ENCODE peak calls at places on chromosomes 2 and 18, in four cellular contexts. R is HepG2, L is K562, Q is GM12878. J is an unnamed sample. For H4K20me1, the result is how much of the 10 kb centered on the place peaks cover.

GRCh38 chr2:8290771-8291352 is 391.0 kb upstream of the ID2 start:
- DNase-seq in Q (no peak), R (no peak), L (no peak), J (no peak)

GRCh38 chr2:219612605-219613286 is 14.7 kb upstream of the SLC4A3 start:
- DNase-seq in R (no peak), Q (no peak), L (no peak), J (no peak)

GRCh38 chr2:142395294-142395693 is 264.5 kb upstream of the LRP1B start:
- DNase-seq in Q (no peak), R (no peak), L (no peak), J (no peak)

GRCh38 chr2:6283259-6283658 is 582.4 kb downstream of the CMPK2 start:
- DNase-seq in Q (no peak), R (no peak), L (no peak), J (no peak)

GRCh38 chr18:42086288-42086687 is 131.3 kb downstream of the PIK3C3 start:
- DNase-seq in L (no peak), Q (no peak), R (no peak), J (no peak)

GRCh38 chr2:70842401-70842800 is 6.8 kb upstream of the CD207 start:
- DNase-seq in Q (no peak), R (no peak), L (no peak), J (no peak)

GRCh38 chr18:59340312-59340711 is 18.8 kb downstream of the LMAN1 start:
- DNase-seq in R (no peak), L (no peak), Q (no peak), J (no peak)

GRCh38 chr2:198756166-198756565 is 701.6 kb downstream of the SATB2 start:
- DNase-seq in L (no peak), Q (no peak), R (no peak), J (no peak)

GRCh38 chr18:48667276-48668254 is 128.7 kb downstream of the CTIF start:
- DNase-seq in L (no peak), R (peak), Q (no peak), J (no peak)

GRCh38 chr18:48194787-48195186 is 214.4 kb downstream of the ZBTB7C start:
- DNase-seq in R (no peak), Q (no peak), L (no peak), J (no peak)

GRCh38 chr2:186645999-186646398 is 47.9 kb upstream of the FAM171B start:
- DNase-seq in Q (no peak), R (no peak), L (no peak), J (no peak)

GRCh38 chr18:33156906-33157470 is 283.5 kb downstream of the CCDC178 start:
- DNase-seq in R (no peak), L (no peak), Q (no peak), J (no peak)

GRCh38 chr2:6973895-6974545 is 56.8 kb downstream of the RNF144A start:
- DNase-seq in L (no peak), R (no peak), Q (no peak), J (peak)

GRCh38 chr2:173239644-173240043 is 115.0 kb upstream of the CDCA7 start:
- DNase-seq in R (no peak), L (no peak), Q (peak), J (no peak)

GRCh38 chr2:41955641-41956040 is 92.2 kb upstream of the PKDCC start:
- DNase-seq in L (no peak), Q (peak), R (no peak), J (no peak)

GRCh38 chr2:222751821-222752719 is 80.6 kb downstream of the MOGAT1 start:
- DNase-seq in L (no peak), Q (no peak), R (no peak), J (no peak)

GRCh38 chr2:235857613-235858012 is 310.6 kb downstream of the GBX2 start:
- DNase-seq in L (no peak), Q (no peak), R (no peak), J (no peak)

GRCh38 chr18:26468931-26469340 is 79.4 kb downstream of the KCTD1 start:
- DNase-seq in L (peak), R (peak), Q (no peak), J (no peak)

GRCh38 chr18:13492314-13492713 is 234.0 kb downstream of the FAM210A start:
- DNase-seq in R (no peak), Q (no peak), L (no peak), J (no peak)

GRCh38 chr2:121074322-121074932 is 210.6 kb downstream of the TFCP2L1 start:
- DNase-seq in R (no peak), Q (no peak), L (peak), J (no peak)

GRCh38 chr2:234964631-234965461 is 13.0 kb downstream of the SH3BP4 start:
- DNase-seq in Q (no peak), L (no peak), R (no peak), J (peak)

GRCh38 chr2:62478093-62478580 is 27.9 kb downstream of the TMEM17 start:
- DNase-seq in L (no peak), Q (no peak), R (peak), J (no peak)

GRCh38 chr2:96825057-96825456 is 9.0 kb downstream of the CNNM3 start:
- DNase-seq in R (no peak), L (no peak), Q (no peak), J (no peak)

GRCh38 chr2:131154071-131154531 is 49.0 kb downstream of the PLEKHB2 start:
- DNase-seq in Q (peak), L (peak), R (peak), J (peak)

GRCh38 chr2:176692518-176692917 is 423.3 kb downstream of the MTX2 start:
- DNase-seq in Q (no peak), L (no peak), R (no peak), J (no peak)

GRCh38 chr2:58871469-58872142 is 630.5 kb upstream of the FANCL start:
- DNase-seq in L (peak), R (no peak), Q (no peak), J (no peak)

GRCh38 chr2:168955321-168955720 is 54.2 kb downstream of the G6PC2 start:
- DNase-seq in Q (no peak), R (no peak), L (no peak), J (no peak)

GRCh38 chr2:6960659-6961058 is 43.4 kb downstream of the RNF144A start:
- DNase-seq in R (no peak), L (no peak), Q (no peak), J (no peak)

GRCh38 chr2:41944218-41944880 is 103.5 kb upstream of the PKDCC start:
- DNase-seq in Q (no peak), L (no peak), R (no peak), J (no peak)

GRCh38 chr2:215332876-215333600 is 21.2 kb downstream of the ATIC start:
- DNase-seq in R (no peak), Q (peak), L (no peak), J (no peak)

GRCh38 chr2:201962766-201963555 is 70.7 kb upstream of the FZD7 start:
- DNase-seq in L (no peak), R (no peak), Q (no peak), J (no peak)

GRCh38 chr18:58117685-58118403 is 73.8 kb downstream of the NEDD4L start:
- DNase-seq in Q (no peak), R (peak), L (peak), J (peak)

GRCh38 chr2:44233450-44234128 is 41.7 kb upstream of the SLC3A1 start:
- DNase-seq in Q (no peak), R (peak), L (no peak), J (no peak)

GRCh38 chr2:231524477-231525247 is 5.6 kb downstream of the NMUR1 start:
- DNase-seq in R (no peak), L (no peak), Q (no peak), J (no peak)

GRCh38 chr2:231519975-231520555 is 10.2 kb downstream of the NMUR1 start:
- DNase-seq in R (no peak), L (peak), Q (no peak), J (no peak)

GRCh38 chr2:231521443-231521842 is 8.8 kb downstream of the NMUR1 start:
- DNase-seq in Q (no peak), L (peak), R (no peak), J (no peak)

GRCh38 chr2:231523451-231524266 is 6.6 kb downstream of the NMUR1 start:
- DNase-seq in R (no peak), Q (no peak), L (no peak), J (no peak)

GRCh38 chr2:231522418-231523180 is 7.6 kb downstream of the NMUR1 start:
- DNase-seq in Q (no peak), L (no peak), R (no peak), J (no peak)
- H4K20me1 ChIP-seq in Q (under half), L (under half), R (under half), J (under half)

GRCh38 chr2:65708129-65708528 is 275.7 kb upstream of the SPRED2 start:
- DNase-seq in Q (no peak), L (no peak), R (no peak), J (no peak)
- TF ChIP-seq YY1 in Q (no peak), L (no peak), R (no peak), J (no peak)

GRCh38 chr2:47844162-47844561 is 61.2 kb downstream of the MSH6 start:
- DNase-seq in L (no peak), R (no peak), Q (no peak), J (no peak)
- H4K20me1 ChIP-seq in L (under half), R (under half), Q (under half), J (under half)

GRCh38 chr2:237540823-237541222 is 25.6 kb upstream of the PRLH start:
- DNase-seq in Q (no peak), R (no peak), L (peak), J (no peak)
- TF ChIP-seq YY1 in Q (no peak), R (no peak), L (no peak), J (no peak)

GRCh38 chr2:207539470-207539869 is 9.7 kb downstream of the CREB1 start:
- DNase-seq in R (no peak), L (no peak), Q (no peak), J (no peak)
- H4K20me1 ChIP-seq in R (under half), L (under half), Q (under half), J (under half)

DNA sequence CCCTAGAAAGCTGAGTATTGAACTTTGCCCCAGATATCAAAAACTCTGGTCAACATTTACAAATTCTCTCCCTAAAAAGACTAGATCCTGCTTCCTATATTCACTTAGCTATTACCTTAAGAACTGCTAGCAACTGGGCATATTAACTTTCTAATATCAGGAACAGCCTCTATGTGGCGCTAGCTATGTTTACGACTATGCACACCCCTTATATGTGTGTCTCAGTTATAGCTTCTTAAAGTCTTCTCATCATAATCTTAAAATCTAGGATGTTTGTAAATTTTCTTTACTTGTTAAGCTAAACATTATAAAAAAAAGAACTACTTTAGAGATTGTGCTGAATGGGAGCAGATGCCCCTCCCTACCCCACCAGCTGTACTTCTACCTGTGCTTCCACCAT is 1.7 kb upstream of the STAMBP start:
- DNase-seq in R (no peak), Q (no peak), L (peak), J (no peak)
- TF ChIP-seq YY1 in R (no peak), Q (no peak), L (no peak), J (no peak)

DNA sequence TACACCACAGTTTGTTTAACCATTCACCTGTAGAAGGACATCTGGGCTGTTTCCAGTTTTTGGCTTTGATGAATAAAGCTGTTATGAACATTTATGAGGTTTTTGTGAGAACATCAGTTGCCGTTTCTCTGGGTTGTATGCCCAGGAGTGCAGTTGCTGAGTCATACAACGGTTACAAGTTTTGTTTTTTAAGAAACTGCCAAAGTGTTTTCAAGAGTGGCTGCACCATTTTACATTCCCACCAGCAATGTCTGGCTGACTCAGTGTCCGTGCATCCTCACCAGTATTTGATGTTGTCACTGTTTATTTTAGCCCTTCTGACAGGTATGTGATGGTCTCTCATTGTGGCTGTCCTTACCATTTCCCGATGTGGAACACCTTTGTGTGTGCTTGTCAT is 48.0 kb upstream of the GPR17 start:
- DNase-seq in R (no peak), L (no peak), Q (no peak), J (no peak)
- H4K20me1 ChIP-seq in R (under half), L (under half), Q (under half), J (under half)

GRCh38 chr2:162210385-162210784 is 32.9 kb downstream of the FAP start:
- DNase-seq in R (no peak), Q (no peak), L (no peak), J (no peak)
- TF ChIP-seq YY1 in R (no peak), Q (no peak), L (no peak), J (no peak)

DNA sequence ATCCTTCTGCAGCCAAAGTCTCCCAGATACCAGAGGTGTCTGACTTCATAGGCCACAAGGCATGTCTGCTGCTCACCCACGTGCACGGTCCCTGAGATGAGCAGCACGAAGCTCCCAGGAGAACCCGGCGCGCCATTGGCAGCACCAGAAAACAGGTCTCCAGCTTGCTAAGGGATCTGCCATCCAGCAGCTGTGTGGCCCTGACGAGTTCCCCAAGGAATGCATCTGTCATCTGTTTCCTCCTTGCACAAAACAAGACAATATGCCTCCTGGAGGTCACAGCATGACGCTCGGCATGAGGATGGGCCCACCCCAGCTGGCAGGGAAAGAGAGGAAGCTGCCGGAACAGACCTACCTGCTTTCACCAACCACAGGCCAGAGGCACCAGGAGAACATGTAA is 29.2 kb downstream of the HS6ST1 start:
- DNase-seq in Q (no peak), L (no peak), R (no peak), J (no peak)
- H4K20me1 ChIP-seq in Q (under half), L (under half), R (half or more), J (under half)

GRCh38 chr2:10043906-10044601 is 704 bp downstream of the KLF11 start:
- DNase-seq in Q (no peak), L (peak), R (peak), J (peak)

GRCh38 chr2:10046899-10047298 is 3.5 kb downstream of the KLF11 start:
- DNase-seq in R (no peak), Q (no peak), L (no peak), J (no peak)

GRCh38 chr2:10045561-10046355 is 2.4 kb downstream of the KLF11 start:
- DNase-seq in L (no peak), Q (no peak), R (no peak), J (no peak)

GRCh38 chr2:10048501-10049171 is 5.3 kb downstream of the KLF11 start:
- DNase-seq in L (peak), Q (no peak), R (no peak), J (peak)

DNA sequence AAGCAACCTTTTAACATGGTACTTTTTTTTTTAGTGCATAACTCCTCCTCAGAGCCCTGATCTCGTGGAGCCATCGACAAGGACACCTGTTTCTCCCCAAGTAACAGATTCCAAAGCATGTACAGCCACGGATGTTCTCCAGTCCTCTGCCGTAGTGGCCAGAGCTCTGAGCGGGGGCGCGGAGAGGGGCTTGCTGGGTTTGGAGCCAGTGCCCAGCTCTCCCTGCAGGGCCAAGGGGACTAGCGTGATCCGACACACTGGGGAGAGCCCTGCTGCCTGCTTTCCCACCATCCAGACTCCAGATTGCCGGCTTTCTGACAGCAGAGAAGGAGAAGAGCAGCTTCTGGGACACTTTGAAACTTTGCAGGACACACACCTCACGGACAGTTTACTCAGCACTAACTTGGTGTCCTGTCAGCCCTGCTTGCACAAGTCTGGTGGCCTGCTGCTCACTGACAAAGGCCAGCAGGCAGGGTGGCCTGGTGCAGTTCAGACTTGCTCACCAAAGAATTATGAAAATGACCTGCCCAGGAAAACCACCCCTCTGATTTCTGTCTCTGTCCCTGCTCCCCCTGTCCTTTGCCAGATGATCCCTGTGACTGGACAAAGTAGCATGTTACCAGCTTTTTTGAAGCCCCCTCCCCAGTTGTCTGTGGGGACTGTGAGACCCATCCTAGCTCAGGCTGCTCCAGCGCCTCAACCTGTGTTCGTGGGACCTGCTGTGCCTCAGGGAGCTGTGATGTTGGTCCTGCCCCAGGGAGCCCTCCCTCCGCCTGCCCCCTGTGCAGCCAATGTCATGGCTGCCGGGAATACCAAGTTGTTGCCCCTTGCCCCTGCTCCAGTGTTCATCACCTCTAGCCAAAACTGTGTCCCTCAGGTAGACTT is 4.5 kb downstream of the KLF11 start:
- DNase-seq in Q (no peak), L (no peak), R (no peak), J (no peak)
- TF ChIP-seq YY1 in Q (no peak), L (no peak), R (no peak), J (no peak)